ENCODE peak calls at places on chromosomes 2 and 18, in ten cellular contexts. Q is H7; X is cardiac muscle cell; R is hypothalamus; H is bronchial epithelial cell; J is AG04449; C is naive B cell; E is ELF-1; G is SW480; Y is stimulated activated CD8-positive, alpha-beta memory T cell treated with anti-CD3 and anti-CD28 coated beads, Interleukin-7, amount 100 ng/mL, for 1 hour. O is an unnamed sample.

GRCh38 chr2:183014005-183014404 is 24.3 kb downstream of the NCKAP1 start:
- DNase-seq in X (no peak), G (no peak), E (no peak), R (no peak), J (no peak), C (no peak), Q (no peak), H (no peak), Y (no peak), O (peak; percentile 24)

GRCh38 chr2:44275915-44276279 is 617 bp downstream of the SLC3A1 start:
- DNase-seq in R (no peak), G (peak; percentile 47), Q (no peak), Y (no peak), E (no peak), C (no peak), X (peak; percentile 13), J (no peak), H (peak; percentile 18), O (peak; percentile 61)

GRCh38 chr2:59449264-59449663 is 1104.2 kb downstream of the BCL11A start:
- DNase-seq in J (no peak), H (peak; percentile 82), R (no peak), E (no peak), G (peak; percentile 4), C (peak; percentile 34), X (no peak), Q (peak; percentile 4), Y (no peak), O (no peak)

GRCh38 chr2:151999058-151999457 is 99.8 kb downstream of the CACNB4 start:
- DNase-seq in Q (peak; percentile 87), G (peak; percentile 54), Y (peak; percentile 9), C (peak; percentile 14), H (peak; percentile 30), J (no peak), R (no peak), E (peak; percentile 75), X (peak; percentile 55), O (peak; percentile 70)

GRCh38 chr2:36395866-36396265 is 40.3 kb downstream of the CRIM1 start:
- DNase-seq in X (no peak), Y (no peak), G (no peak), H (no peak), R (no peak), Q (no peak), J (no peak), E (no peak), C (no peak), O (no peak)

GRCh38 chr18:73691118-73691517 is 456.5 kb downstream of the FBXO15 start:
- DNase-seq in G (no peak), R (no peak), C (no peak), Y (no peak), H (peak; percentile 62), E (no peak), J (peak; percentile 53), X (peak; percentile 63), Q (no peak), O (peak; percentile 81)

GRCh38 chr2:65728477-65729180 is 296.2 kb upstream of the SPRED2 start:
- DNase-seq in Y (no peak), Q (no peak), C (no peak), R (no peak), H (peak; percentile 98), J (no peak), X (no peak), G (peak; percentile 39), E (no peak), O (no peak)

GRCh38 chr2:12269041-12269972 is 447.4 kb upstream of the TRIB2 start:
- DNase-seq in Q (no peak), G (no peak), J (no peak), E (no peak), C (no peak), Y (no peak), H (no peak), R (no peak), X (no peak), O (no peak)

GRCh38 chr2:216066255-216066654 is 15.4 kb downstream of the PECR start:
- DNase-seq in Y (no peak), G (no peak), J (no peak), H (peak; percentile 19), C (no peak), E (no peak), Q (no peak), R (no peak), X (peak; percentile 86), O (peak; percentile 29)

GRCh38 chr2:10889741-10890215 is 22.0 kb upstream of the KCNF1 start:
- DNase-seq in C (no peak), H (peak; percentile 30), Q (no peak), Y (no peak), X (no peak), E (no peak), G (no peak), J (no peak), R (no peak), O (no peak)

GRCh38 chr18:61855127-61855991 is 37.4 kb downstream of the RNF152 start:
- DNase-seq in G (no peak), Q (no peak), J (no peak), Y (no peak), X (no peak), C (no peak), R (no peak), E (no peak), H (no peak), O (no peak)

GRCh38 chr2:8628870-8629209 is 53.0 kb upstream of the ID2 start:
- DNase-seq in Q (no peak), R (no peak), J (no peak), H (no peak), X (no peak), C (no peak), Y (no peak), G (peak; percentile 32), E (no peak), O (no peak)

O was measured in foreskin fibroblast.